ENCODE peak calls at places on chromosomes 11 and 22, in nine cellular contexts. O, E, V, F, B, Z, U, L and W are unnamed samples.

GRCh38 chr22:40204331-40205116 is 26.8 kb downstream of the TNRC6B start:
- DNase-seq in O (no peak), E (no peak), V (peak; percentile 26), F (peak; percentile 69), B (no peak), Z (peak; percentile 83), U (no peak), L (no peak), W (peak; percentile 43)

GRCh38 chr11:2294340-2295290 is 7.1 kb downstream of the C11orf21 start:
- DNase-seq in O (no peak), E (no peak), V (no peak), F (no peak), B (peak; percentile 19), Z (no peak), U (no peak), L (peak; percentile 43), W (no peak)

GRCh38 chr22:39543095-39543494 is 10.5 kb upstream of the RPS19BP1 start:
- DNase-seq in O (no peak), E (no peak), V (no peak), F (no peak), B (no peak), Z (peak; percentile 68), U (no peak), L (peak; percentile 76), W (no peak)

GRCh38 chr11:122727101-122727929 is 71.8 kb downstream of the UBASH3B start:
- DNase-seq in O (peak; percentile 36), E (no peak), V (no peak), F (no peak), B (no peak), Z (peak; percentile 73), U (peak; percentile 39), L (no peak), W (no peak)

GRCh38 chr11:82547163-82547560 is 186.5 kb downstream of the FAM181B start:
- DNase-seq in O (peak; percentile 31), E (no peak), V (no peak), F (no peak), B (no peak), Z (no peak), U (no peak), L (no peak), W (peak; percentile 7)

GRCh38 chr11:26399336-26399735 is 67.4 kb downstream of the ANO3 start:
- DNase-seq in O (no peak), E (no peak), V (no peak), F (no peak), B (no peak), Z (peak; percentile 65), U (no peak), L (no peak), W (no peak)

GRCh38 chr22:42364641-42365336 is 67.4 kb downstream of the NFAM1 start:
- DNase-seq in O (peak; percentile 42), E (no peak), V (no peak), F (no peak), B (no peak), Z (peak; percentile 59), U (no peak), L (no peak), W (no peak)

GRCh38 chr11:64201524-64201923 is 5.0 kb upstream of the FERMT3 start:
- DNase-seq in O (no peak), E (no peak), V (no peak), F (no peak), B (no peak), Z (no peak), U (no peak), L (no peak), W (no peak)

GRCh38 chr22:30212996-30213441 is 33.5 kb downstream of the LIF start:
- DNase-seq in O (no peak), E (no peak), V (no peak), F (no peak), B (no peak), Z (no peak), U (no peak), L (no peak), W (no peak)

GRCh38 chr11:71491531-71492329 is 35.3 kb upstream of the KRTAP5-7 start:
- DNase-seq in O (no peak), E (no peak), V (no peak), F (no peak), B (peak; percentile 24), Z (no peak), U (no peak), L (no peak), W (no peak)

GRCh38 chr11:9150501-9150900 is 59.1 kb upstream of the SCUBE2 start:
- DNase-seq in O (no peak), E (no peak), V (peak; percentile 78), F (peak; percentile 79), B (no peak), Z (peak; percentile 91), U (no peak), L (no peak), W (peak; percentile 79)

GRCh38 chr22:42797021-42797420 is 60.1 kb downstream of the ARFGAP3 start:
- DNase-seq in O (no peak), E (no peak), V (no peak), F (no peak), B (no peak), Z (no peak), U (no peak), L (no peak), W (no peak)

GRCh38 chr22:22111267-22111751 is 128.7 kb upstream of the TOP3B start:
- DNase-seq in O (no peak), E (no peak), V (peak; percentile 92), F (peak; percentile 69), B (no peak), Z (peak; percentile 59), U (peak; percentile 38), L (no peak), W (peak; percentile 56)

GRCh38 chr22:32331236-32331917 is 26.3 kb upstream of the RFPL3 start:
- DNase-seq in O (no peak), E (peak; percentile 36), V (no peak), F (no peak), B (peak; percentile 11), Z (no peak), U (no peak), L (peak; percentile 31), W (no peak)

GRCh38 chr22:35568751-35569725 is 28.4 kb downstream of the RASD2 start:
- DNase-seq in O (no peak), E (no peak), V (peak; percentile 64), F (peak; percentile 77), B (peak; percentile 28), Z (peak; percentile 49), U (no peak), L (no peak), W (no peak)

GRCh38 chr11:1361882-1362281 is 27.9 kb upstream of the BRSK2 start:
- DNase-seq in O (no peak), E (no peak), V (no peak), F (no peak), B (no peak), Z (no peak), U (no peak), L (no peak), W (no peak)

GRCh38 chr11:71500601-71501021 is 26.5 kb upstream of the KRTAP5-7 start:
- DNase-seq in O (peak; percentile 8), E (no peak), V (no peak), F (no peak), B (peak; percentile 30), Z (no peak), U (no peak), L (no peak), W (no peak)

GRCh38 chr11:126636911-126637799 is 281.7 kb downstream of the ST3GAL4 start:
- DNase-seq in O (no peak), E (no peak), V (peak; percentile 16), F (peak; percentile 73), B (no peak), Z (peak; percentile 73), U (no peak), L (no peak), W (no peak)

GRCh38 chr11:115321602-115322289 is 182.5 kb downstream of the CADM1 start:
- DNase-seq in O (no peak), E (no peak), V (peak; percentile 50), F (no peak), B (no peak), Z (peak; percentile 0), U (no peak), L (no peak), W (no peak)

GRCh38 chr11:22640862-22641261 is 15.2 kb upstream of the FANCF start:
- DNase-seq in O (no peak), E (no peak), V (no peak), F (no peak), B (no peak), Z (no peak), U (no peak), L (no peak), W (no peak)

GRCh38 chr11:63670077-63670737 is 969 bp downstream of the ATL3 start:
- DNase-seq in O (no peak), E (no peak), V (peak; percentile 42), F (peak; percentile 30), B (no peak), Z (peak; percentile 60), U (no peak), L (no peak), W (no peak)

GRCh38 chr11:7437706-7438105 is 47.6 kb upstream of the OLFML1 start:
- DNase-seq in O (no peak), E (no peak), V (no peak), F (peak; percentile 78), B (no peak), Z (no peak), U (no peak), L (no peak), W (no peak)

GRCh38 chr22:40055143-40055926 is 60.6 kb downstream of the FAM83F start:
- DNase-seq in O (no peak), E (no peak), V (peak; percentile 36), F (no peak), B (no peak), Z (no peak), U (no peak), L (no peak), W (no peak)

GRCh38 chr22:44026630-44027511 is 2.8 kb downstream of the PARVB start:
- DNase-seq in O (peak; percentile 75), E (no peak), V (no peak), F (no peak), B (peak; percentile 70), Z (peak; percentile 24), U (peak; percentile 83), L (no peak), W (peak; percentile 67)

GRCh38 chr11:27239305-27239942 is 123.6 kb downstream of the CCDC34 start:
- DNase-seq in O (no peak), E (no peak), V (no peak), F (no peak), B (no peak), Z (peak; percentile 88), U (no peak), L (no peak), W (peak; percentile 95)

GRCh38 chr11:93051181-93051580 is 81.7 kb downstream of the MTNR1B start:
- DNase-seq in O (no peak), E (no peak), V (no peak), F (peak; percentile 52), B (no peak), Z (peak; percentile 63), U (no peak), L (no peak), W (peak; percentile 79)

GRCh38 chr11:121887564-121887963 is 228.5 kb downstream of the BLID start:
- DNase-seq in O (peak; percentile 72), E (no peak), V (no peak), F (no peak), B (no peak), Z (no peak), U (no peak), L (no peak), W (no peak)

GRCh38 chr22:30196141-30196866 is 50.3 kb downstream of the LIF start:
- DNase-seq in O (no peak), E (no peak), V (peak; percentile 100), F (peak; percentile 99), B (peak; percentile 66), Z (peak; percentile 99), U (no peak), L (no peak), W (peak; percentile 100)

GRCh38 chr11:58866788-58867187 is 22.3 kb upstream of the GLYATL2 start:
- DNase-seq in O (no peak), E (no peak), V (no peak), F (peak; percentile 15), B (no peak), Z (peak; percentile 58), U (no peak), L (no peak), W (no peak)

GRCh38 chr22:41863472-41863871 is 30.6 kb downstream of the SREBF2 start:
- DNase-seq in O (no peak), E (no peak), V (no peak), F (no peak), B (no peak), Z (no peak), U (no peak), L (no peak), W (no peak)

GRCh38 chr11:113016905-113017304 is 55.7 kb downstream of the NCAM1 start:
- DNase-seq in O (no peak), E (no peak), V (no peak), F (no peak), B (no peak), Z (peak; percentile 4), U (no peak), L (no peak), W (no peak)